ENCODE peak calls at places on chromosomes 7 and 10, in five cellular contexts. I, X, N, C and E are unnamed samples.

GRCh38 chr10:93456480-93456879 is 25.7 kb downstream of the MYOF start:
- DNase-seq in I (no peak), N (peak; percentile 36), X (peak; percentile 56), C (no peak), E (no peak)

GRCh38 chr7:103134866-103135554 is 13.9 kb downstream of the NAPEPLD start:
- DNase-seq in X (no peak), C (no peak), I (peak; percentile 19), N (no peak), E (no peak)

GRCh38 chr7:27606270-27607209 is 56.1 kb downstream of the HIBADH start:
- DNase-seq in N (peak; percentile 81), C (no peak), X (peak; percentile 80), I (peak; percentile 70), E (no peak)

GRCh38 chr7:43114451-43114765 is 2.0 kb downstream of the HECW1 start:
- DNase-seq in X (no peak), C (no peak), N (no peak), I (no peak), E (no peak)

GRCh38 chr10:48670978-48671913 is 13.4 kb upstream of the WDFY4 start:
- DNase-seq in X (peak; percentile 81), C (peak; percentile 32), N (no peak), I (no peak), E (peak; percentile 71)

GRCh38 chr7:33832326-33832725 is 73.0 kb upstream of the BMPER start:
- DNase-seq in X (no peak), N (no peak), C (no peak), I (no peak), E (no peak)

GRCh38 chr7:151755131-151755787 is 121.7 kb downstream of the PRKAG2 start:
- DNase-seq in C (no peak), I (peak; percentile 93), N (peak; percentile 82), X (no peak), E (peak; percentile 58)

GRCh38 chr7:143884978-143885559 is 16.9 kb downstream of the TCAF1 start:
- DNase-seq in I (peak; percentile 79), N (peak; percentile 72), C (peak; percentile 63), X (peak; percentile 87), E (peak; percentile 90)

GRCh38 chr10:75845538-75845937 is 414.1 kb downstream of the LRMDA start:
- DNase-seq in C (no peak), I (no peak), X (peak; percentile 5), N (no peak), E (no peak)

GRCh38 chr10:78249690-78250089 is 216.0 kb downstream of the RPS24 start:
- DNase-seq in C (no peak), N (no peak), X (no peak), I (no peak), E (no peak)

GRCh38 chr10:72682626-72683025 is 9.3 kb upstream of the MCU start:
- DNase-seq in C (no peak), N (no peak), I (no peak), X (no peak), E (no peak)

DNA sequence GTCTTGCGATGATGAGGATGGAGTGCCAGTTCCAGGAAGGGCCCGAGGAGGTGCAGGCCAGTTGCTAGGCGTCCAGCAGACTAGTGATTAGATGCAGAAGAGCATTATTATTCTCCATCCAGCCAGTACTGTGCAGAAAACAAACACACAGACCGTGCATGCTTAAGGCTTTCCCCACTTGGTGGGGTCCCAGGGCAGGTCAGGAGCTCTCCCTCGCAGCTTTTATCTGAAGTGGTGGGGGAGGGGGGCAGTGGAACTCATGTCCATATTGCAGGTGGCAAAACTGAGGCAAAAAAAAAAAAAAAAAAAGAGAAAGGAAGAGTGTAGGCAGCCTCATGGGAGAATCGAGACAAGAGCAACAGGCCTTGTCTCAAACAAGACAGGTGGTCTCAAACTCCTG is 189.2 kb downstream of the CAMK1D start:
- DNase-seq in I (no peak), X (no peak), C (no peak), N (no peak), E (no peak)
- H2BK120ac ChIP-seq in I (no peak overlapping the region), X (no peak overlapping the region), C (no peak overlapping the region), N (no peak overlapping the region), E (no peak overlapping the region)

GRCh38 chr7:121397346-121397745 is 1.2 kb upstream of the FAM3C start:
- DNase-seq in N (no peak), I (no peak), C (no peak), X (no peak), E (no peak)

GRCh38 chr7:121395494-121395960 is 581 bp downstream of the FAM3C start:
- DNase-seq in X (peak; percentile 79), C (no peak), I (peak; percentile 23), N (peak; percentile 13), E (peak; percentile 52)

GRCh38 chr7:121394709-121395140 is 1.4 kb downstream of the FAM3C start:
- DNase-seq in I (no peak), X (no peak), N (no peak), C (no peak), E (no peak)

GRCh38 chr7:121397832-121398231 is 1.7 kb upstream of the FAM3C start:
- DNase-seq in I (no peak), X (no peak), N (no peak), C (no peak), E (no peak)

GRCh38 chr7:121395961-121396757 is at the start of gene FAM3C:
- DNase-seq in X (peak; percentile 96), C (peak; percentile 95), I (peak; percentile 91), N (peak; percentile 88), E (peak; percentile 92)
- H2BK120ac ChIP-seq in X (no peak within 1 kb of the TSS), C (no peak within 1 kb of the TSS), I (peak within 1 kb of the TSS; percentile 89), N (peak within 1 kb of the TSS; percentile 78), E (no peak within 1 kb of the TSS)

DNA sequence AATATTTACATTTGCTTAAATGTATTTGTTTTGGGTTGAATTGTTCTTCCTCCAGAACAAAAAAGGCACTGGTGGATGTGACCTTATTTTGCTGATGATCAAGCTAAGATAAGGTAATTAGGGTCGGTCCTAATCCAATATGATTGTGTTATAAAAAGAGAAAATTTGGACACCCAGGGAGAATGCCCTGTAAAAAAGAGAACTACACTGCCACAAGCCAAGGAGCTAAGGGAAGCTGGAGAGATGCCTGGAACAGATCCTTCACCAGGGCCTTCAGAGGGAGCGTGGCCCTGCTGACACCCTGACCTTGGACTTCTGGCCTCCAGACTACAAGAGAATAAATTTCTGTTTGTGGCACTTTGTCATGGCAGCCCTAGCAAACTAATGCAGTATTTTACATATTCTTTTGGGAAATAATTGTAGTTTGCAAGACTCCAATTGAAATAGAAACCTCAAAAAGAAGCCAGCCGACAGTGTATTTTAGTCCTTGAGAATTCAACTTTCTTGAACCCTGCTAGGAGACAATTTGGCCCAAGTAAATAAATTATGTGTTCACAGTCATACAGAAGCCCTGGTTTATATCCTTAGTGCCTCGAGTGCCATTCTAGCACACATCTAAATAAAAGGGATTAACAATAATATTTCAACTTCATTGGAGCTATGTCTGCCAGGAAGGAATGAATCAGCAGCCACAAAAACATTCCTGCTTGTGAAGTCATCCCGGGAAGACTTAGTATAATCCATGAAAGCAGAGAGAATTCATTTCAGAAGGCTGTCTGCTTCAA is 164.6 kb downstream of the PKD1L1 start:
- DNase-seq in X (peak; percentile 55), I (peak; percentile 98), N (peak; percentile 98), C (no peak), E (no peak)
- H2BK120ac ChIP-seq in X (peak overlapping the region; percentile 85), I (peak overlapping the region; percentile 98), N (peak overlapping the region; percentile 99), C (no peak overlapping the region), E (no peak overlapping the region)

GRCh38 chr10:21364196-21365114 is 161.0 kb downstream of the SKIDA1 start:
- DNase-seq in N (peak; percentile 74), X (peak; percentile 99), C (peak; percentile 79), I (peak; percentile 82), E (peak; percentile 89)
- H2BK120ac ChIP-seq in N (peak overlapping the region; percentile 37), X (peak overlapping the region; percentile 100), C (no peak overlapping the region), I (no peak overlapping the region), E (no peak overlapping the region)